ENCODE peak calls at places on chromosomes 7 and 10, in five cellular contexts. A is gastrocnemius medialis; V is keratinocyte; F is effector memory CD4-positive, alpha-beta T cell; E is A549. S is an unnamed sample.

GRCh38 chr10:79434223-79434687 is 11.2 kb downstream of the ZCCHC24 start:
- DNase-seq in E (no peak), A (no peak), F (no peak), V (no peak), S (peak; percentile 34)

GRCh38 chr10:117442944-117443676 is 67.9 kb upstream of the PDZD8 start:
- DNase-seq in F (no peak), V (no peak), A (peak; percentile 70), E (peak; percentile 84), S (peak; percentile 92)

GRCh38 chr10:23512355-23513058 is 73.6 kb downstream of the OTUD1 start:
- DNase-seq in F (no peak), V (no peak), A (no peak), E (peak; percentile 15), S (peak; percentile 60)

GRCh38 chr7:45143616-45144015 is 14.0 kb upstream of the RAMP3 start:
- DNase-seq in A (no peak), E (no peak), F (no peak), V (no peak), S (no peak)

GRCh38 chr10:71816931-71817631 is 34.0 kb downstream of the PSAP start:
- DNase-seq in V (no peak), F (no peak), E (no peak), A (no peak), S (no peak)

GRCh38 chr7:53246974-53247373 is 211.5 kb downstream of the POM121L12 start:
- DNase-seq in E (no peak), F (no peak), A (no peak), V (no peak), S (no peak)

GRCh38 chr7:116576350-116577319 is 51.8 kb downstream of the CAV1 start:
- DNase-seq in E (no peak), F (no peak), V (no peak), A (no peak), S (peak; percentile 89)

GRCh38 chr10:8173866-8174243 is 119.4 kb downstream of the GATA3 start:
- DNase-seq in A (no peak), V (no peak), F (no peak), E (no peak), S (no peak)

GRCh38 chr10:121498071-121498470 is 100.2 kb downstream of the FGFR2 start:
- DNase-seq in E (no peak), V (no peak), F (no peak), A (no peak), S (no peak)

GRCh38 chr7:118153551-118154177 is 30.3 kb upstream of the LSM8 start:
- DNase-seq in V (no peak), F (no peak), A (no peak), E (no peak), S (peak; percentile 46)

GRCh38 chr7:105439174-105439893 is 50.6 kb upstream of the SRPK2 start:
- DNase-seq in V (peak; percentile 60), F (no peak), E (peak; percentile 30), A (no peak), S (no peak)

GRCh38 chr10:27701971-27702537 is 43.6 kb downstream of the MKX start:
- DNase-seq in F (no peak), E (no peak), A (no peak), V (no peak), S (no peak)

GRCh38 chr7:670501-671390 is 55.8 kb upstream of the DNAAF5 start:
- DNase-seq in V (no peak), E (no peak), F (no peak), A (no peak), S (no peak)

DNA sequence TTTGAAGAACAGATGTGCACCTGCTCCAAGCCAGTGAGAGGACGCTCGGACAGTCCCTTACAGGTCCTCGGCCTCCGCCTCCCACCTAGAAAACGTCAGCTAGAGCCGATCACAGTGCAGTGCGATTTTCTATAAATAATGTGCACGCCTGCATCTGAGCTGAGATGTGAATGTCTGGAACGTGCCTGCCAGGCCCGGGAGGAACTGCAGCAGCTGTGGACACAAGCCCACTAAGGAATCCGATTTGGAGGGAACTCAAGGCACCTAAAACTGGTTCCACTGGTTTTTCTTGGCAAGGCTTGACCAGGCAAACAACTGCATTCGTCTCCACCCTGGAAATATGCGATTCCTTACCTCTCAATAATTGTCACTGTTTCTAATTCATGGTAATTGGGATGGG is 76.3 kb downstream of the DIP2C start:
- DNase-seq in F (no peak), E (no peak), A (no peak), V (no peak), S (no peak)
- H3K4me1 ChIP-seq in F (no peaks in the 10 kb centered on the region), E (no peaks in the 10 kb centered on the region), A (peaks cover 44% of the 10 kb centered on the region), V (peaks cover 21% of the 10 kb centered on the region), S (peaks cover 21% of the 10 kb centered on the region)

GRCh38 chr7:7178906-7179305 is 3.4 kb upstream of the C1GALT1 start:
- DNase-seq in E (no peak), A (no peak), F (no peak), V (peak; percentile 78), S (no peak)
- H3K4me1 ChIP-seq in E (peaks cover 47% of the 10 kb centered on the region), A (peaks cover 11% of the 10 kb centered on the region), F (peaks cover 9% of the 10 kb centered on the region), V (peaks cover 67% of the 10 kb centered on the region), S (peaks cover 3% of the 10 kb centered on the region)

DNA sequence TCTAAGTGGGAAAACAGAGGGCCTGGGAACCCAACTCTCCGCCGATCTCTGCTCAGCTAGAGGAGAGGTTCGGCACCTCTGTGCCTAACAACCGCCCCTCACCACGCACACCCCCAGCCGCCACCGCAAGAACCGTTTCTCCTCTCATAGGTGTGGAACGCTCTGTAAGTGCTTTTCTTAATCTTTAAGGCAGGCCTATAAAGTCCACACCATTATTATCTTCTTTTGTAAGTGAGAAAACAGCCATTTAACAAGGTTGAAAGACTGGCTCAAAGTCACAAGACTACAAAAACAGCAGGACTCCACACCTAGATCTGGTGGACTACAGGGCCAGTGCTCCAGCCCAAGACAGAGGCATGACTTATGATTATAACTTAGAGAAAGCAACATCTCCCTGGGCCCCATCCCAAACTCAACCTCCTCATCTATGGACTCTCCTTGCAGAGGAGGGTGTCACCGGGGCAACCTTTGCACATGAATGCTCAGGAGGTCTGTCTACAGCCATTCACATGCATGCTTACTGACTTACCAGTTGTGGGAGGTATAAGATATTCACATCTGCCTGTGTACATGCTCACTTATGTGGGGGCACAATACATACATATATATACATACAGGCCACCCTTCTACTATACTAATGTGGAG is 7.9 kb upstream of the NKX2-3 start:
- DNase-seq in E (no peak), F (no peak), V (no peak), A (no peak), S (no peak)
- H3K4me1 ChIP-seq in E (no peaks in the 10 kb centered on the region), F (no peaks in the 10 kb centered on the region), V (no peaks in the 10 kb centered on the region), A (peaks cover 8% of the 10 kb centered on the region), S (no peaks in the 10 kb centered on the region)

GRCh38 chr10:73868655-73869195 is 5.6 kb downstream of the CAMK2G start:
- DNase-seq in V (no peak), A (no peak), F (no peak), E (no peak), S (no peak)

GRCh38 chr10:73867126-73867807 is 7.1 kb downstream of the CAMK2G start:
- DNase-seq in F (no peak), E (no peak), V (no peak), A (no peak), S (no peak)

GRCh38 chr10:73866621-73867020 is 7.7 kb downstream of the CAMK2G start:
- DNase-seq in V (no peak), A (no peak), E (no peak), F (no peak), S (no peak)

GRCh38 chr10:73865459-73866442 is 8.6 kb downstream of the CAMK2G start:
- DNase-seq in F (peak; percentile 31), V (no peak), E (no peak), A (no peak), S (no peak)

DNA sequence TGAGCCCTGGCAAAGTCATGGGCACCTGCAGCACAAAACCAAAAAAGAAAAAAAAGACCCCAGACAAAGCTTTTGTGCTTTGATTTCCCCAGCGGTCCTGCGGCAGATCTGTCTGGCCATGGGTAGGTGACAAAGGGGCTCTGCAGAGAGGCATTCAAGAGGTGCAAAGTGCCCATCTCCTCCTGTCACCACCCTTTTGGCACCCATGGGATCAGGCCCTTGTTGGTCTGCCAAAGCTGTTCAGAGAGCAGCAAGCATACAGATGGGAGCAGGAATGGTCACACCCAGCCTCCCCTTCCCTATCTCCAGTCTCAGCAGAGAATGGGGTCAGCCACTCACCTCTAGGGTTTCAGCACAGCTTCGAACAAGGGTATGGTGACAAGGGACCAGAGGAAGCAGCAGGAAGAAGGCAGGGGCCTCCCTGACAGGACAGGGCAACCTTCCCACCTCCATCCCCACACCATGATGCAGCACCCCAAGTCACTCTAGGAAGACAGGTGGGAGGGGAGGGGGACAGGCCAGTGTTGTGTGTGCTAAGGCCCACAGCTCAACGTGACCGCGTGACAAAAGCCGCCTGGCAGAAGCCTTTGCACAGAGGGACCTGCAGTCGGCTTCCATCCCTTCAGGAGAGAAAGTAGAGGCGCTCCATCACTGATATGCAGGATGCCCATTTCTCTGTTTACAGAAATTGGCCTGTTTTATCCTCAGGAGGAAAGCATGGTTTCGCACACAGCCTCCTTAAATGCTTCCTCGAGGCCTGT is 6.3 kb downstream of the CAMK2G start:
- DNase-seq in A (no peak), F (no peak), V (no peak), E (no peak), S (peak; percentile 54)
- H3K4me1 ChIP-seq in A (peaks cover 80% of the 10 kb centered on the region), F (peaks cover 44% of the 10 kb centered on the region), V (peaks cover under 1% of the 10 kb centered on the region), E (peaks cover 14% of the 10 kb centered on the region), S (peaks cover 28% of the 10 kb centered on the region)

GRCh38 chr7:29196191-29196590 is 1.6 kb downstream of the CHN2 start:
- DNase-seq in F (no peak), A (no peak), V (no peak), E (no peak), S (no peak)
- H3K4me1 ChIP-seq in F (no peaks in the 10 kb centered on the region), A (no peaks in the 10 kb centered on the region), V (peaks cover 3% of the 10 kb centered on the region), E (no peaks in the 10 kb centered on the region), S (no peaks in the 10 kb centered on the region)

DNA sequence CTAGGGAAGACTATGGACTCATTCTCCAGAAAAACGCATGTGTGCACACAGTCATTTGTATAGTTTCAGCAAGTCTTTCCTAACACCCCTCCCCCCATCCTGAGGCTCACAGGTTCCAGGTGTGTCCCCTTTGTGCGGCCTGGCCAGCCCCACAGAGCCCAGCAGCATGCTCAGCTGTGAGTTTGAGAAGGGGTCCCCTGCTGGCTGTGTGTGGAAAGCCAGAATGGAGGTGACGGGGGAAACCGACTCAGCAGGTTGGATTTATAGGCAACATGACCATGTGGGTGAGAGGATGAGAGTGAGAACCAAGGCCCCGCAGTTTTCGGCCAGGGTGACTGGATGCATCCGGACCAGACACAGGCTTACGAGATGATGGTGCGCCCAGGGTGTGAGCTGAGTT is 9.9 kb downstream of the PTPRE start:
- DNase-seq in A (no peak), F (no peak), E (no peak), V (no peak), S (no peak)
- H3K4me1 ChIP-seq in A (peaks cover 30% of the 10 kb centered on the region), F (no peaks in the 10 kb centered on the region), E (no peaks in the 10 kb centered on the region), V (no peaks in the 10 kb centered on the region), S (peaks cover 4% of the 10 kb centered on the region)

S was measured in cardiac muscle cell.